ENCODE peak calls at places on chromosomes 11 and 22, in nine cellular contexts. B, F, Y, E, N, D, L, M and V are unnamed samples.

GRCh38 chr11:97361812-97362378 is 972.1 kb downstream of the JRKL start:
- DNase-seq in D (no peak), M (no peak), F (no peak), B (no peak), N (peak), E (no peak), L (no peak), Y (no peak), V (no peak)

GRCh38 chr11:31646206-31646605 is 136.6 kb downstream of the ELP4 start:
- DNase-seq in F (no peak), N (peak), Y (no peak), B (no peak), D (no peak), M (no peak), L (no peak), E (no peak), V (no peak)

GRCh38 chr11:133928628-133929059 is 28.1 kb downstream of the IGSF9B start:
- DNase-seq in E (no peak), L (no peak), N (no peak), M (no peak), F (no peak), D (peak), B (peak), Y (peak), V (peak)

GRCh38 chr11:1220941-1221721 is 1.7 kb upstream of the MUC5B start:
- DNase-seq in L (no peak), F (no peak), B (no peak), E (no peak), D (no peak), N (no peak), M (no peak), Y (no peak), V (no peak)

GRCh38 chr11:22875869-22876473 is 15.7 kb upstream of the CCDC179 start:
- DNase-seq in Y (peak), E (peak), M (peak), F (peak), B (peak), N (peak), L (peak), D (peak), V (peak)

GRCh38 chr22:25650834-25651233 is 86.4 kb downstream of the GRK3 start:
- DNase-seq in F (no peak), E (no peak), M (no peak), D (no peak), Y (no peak), N (no peak), B (no peak), L (no peak), V (no peak)

GRCh38 chr11:99244613-99245012 is 223.9 kb downstream of the CNTN5 start:
- DNase-seq in N (peak), D (no peak), E (no peak), F (no peak), M (no peak), B (no peak), Y (no peak), L (no peak), V (no peak)

GRCh38 chr11:5380740-5381342 is 2.8 kb upstream of the OR51M1 start:
- DNase-seq in N (peak), F (no peak), Y (peak), D (peak), B (peak), E (no peak), M (peak), L (no peak), V (no peak)

GRCh38 chr11:61303725-61304124 is 8.6 kb upstream of the VWCE start:
- DNase-seq in F (no peak), M (no peak), D (no peak), L (no peak), E (no peak), Y (no peak), N (no peak), B (no peak), V (no peak)

GRCh38 chr11:102709211-102709980 is 3.8 kb upstream of the MMP27 start:
- DNase-seq in M (no peak), Y (no peak), F (no peak), B (no peak), L (no peak), E (no peak), N (no peak), D (no peak), V (no peak)

GRCh38 chr11:66317766-66318575 is 1.1 kb upstream of the CD248 start:
- DNase-seq in M (no peak), B (peak), L (peak), F (peak), N (peak), E (no peak), Y (no peak), D (peak), V (no peak)

GRCh38 chr11:8658210-8658968 is 24.1 kb downstream of the TRIM66 start:
- DNase-seq in Y (no peak), D (no peak), F (no peak), E (no peak), M (no peak), N (no peak), B (no peak), L (no peak), V (no peak)

GRCh38 chr11:15852179-15852578 is 504.2 kb downstream of the SOX6 start:
- DNase-seq in Y (no peak), D (no peak), N (peak), L (no peak), M (no peak), B (no peak), F (no peak), E (no peak), V (no peak)

GRCh38 chr11:1508986-1509385 is 22.4 kb upstream of the MOB2 start:
- DNase-seq in F (no peak), Y (no peak), M (no peak), D (no peak), N (no peak), B (no peak), E (no peak), L (no peak), V (no peak)

GRCh38 chr11:72641900-72642814 is 32.1 kb downstream of the PDE2A start:
- DNase-seq in D (peak), N (no peak), E (no peak), M (no peak), Y (no peak), F (peak), L (no peak), B (no peak), V (no peak)

GRCh38 chr22:46537221-46537945 is at the start of gene CELSR1:
- DNase-seq in Y (peak), B (no peak), F (no peak), N (no peak), M (no peak), E (no peak), L (no peak), D (no peak), V (no peak)

GRCh38 chr22:36016656-36017055 is 12.0 kb downstream of the RBFOX2 start:
- DNase-seq in L (no peak), D (no peak), M (no peak), B (no peak), Y (no peak), N (no peak), F (no peak), E (no peak), V (no peak)

GRCh38 chr22:28051091-28051786 is 132.2 kb upstream of the PITPNB start:
- DNase-seq in F (no peak), L (no peak), N (no peak), B (no peak), D (no peak), M (no peak), E (no peak), Y (no peak), V (no peak)

GRCh38 chr22:31211862-31212730 is at the start of gene LIMK2:
- DNase-seq in N (peak), E (peak), D (peak), Y (peak), F (peak), M (peak), B (peak), L (peak), V (peak)

GRCh38 chr11:63643205-63643604 is 28.0 kb downstream of the ATL3 start:
- DNase-seq in M (no peak), E (no peak), B (no peak), F (no peak), Y (no peak), N (no peak), D (no peak), L (no peak), V (no peak)